ENCODE peak calls at places on chromosomes 11 and 22, in four cellular contexts. One of them, this sample, is unnamed.

GRCh38 chr11:70423523-70424505 is 25.5 kb downstream of the CTTN start:
- DNase-seq in naive thymus-derived CD8-positive, alpha-beta T cell: no peak
- DNase-seq in mucosa of descending colon: no peak
- DNase-seq in bronchial epithelial cell: no peak
- DNase-seq in this sample: no peak

GRCh38 chr11:129967996-129968395 is 34.6 kb downstream of the PRDM10 start:
- DNase-seq in naive thymus-derived CD8-positive, alpha-beta T cell: no peak
- DNase-seq in mucosa of descending colon: no peak
- DNase-seq in bronchial epithelial cell: no peak
- DNase-seq in this sample: no peak

GRCh38 chr22:49825944-49826602 is 1.6 kb downstream of the BRD1 start:
- DNase-seq in naive thymus-derived CD8-positive, alpha-beta T cell: peak; percentile 84
- DNase-seq in mucosa of descending colon: peak; percentile 50
- DNase-seq in bronchial epithelial cell: peak; percentile 46
- DNase-seq in this sample: no peak

GRCh38 chr11:79244175-79244804 is 196.5 kb downstream of the TENM4 start:
- DNase-seq in naive thymus-derived CD8-positive, alpha-beta T cell: no peak
- DNase-seq in mucosa of descending colon: no peak
- DNase-seq in bronchial epithelial cell: peak; percentile 97
- DNase-seq in this sample: no peak

GRCh38 chr11:115872418-115872817 is 368.2 kb upstream of the CADM1 start:
- DNase-seq in naive thymus-derived CD8-positive, alpha-beta T cell: no peak
- DNase-seq in mucosa of descending colon: no peak
- DNase-seq in bronchial epithelial cell: no peak
- DNase-seq in this sample: no peak

GRCh38 chr22:38937541-38937940 is 19.9 kb upstream of the APOBEC3A start:
- DNase-seq in naive thymus-derived CD8-positive, alpha-beta T cell: no peak
- DNase-seq in mucosa of descending colon: no peak
- DNase-seq in bronchial epithelial cell: no peak
- DNase-seq in this sample: peak; percentile 26

GRCh38 chr11:61972796-61973602 is 5.6 kb upstream of the FTH1 start:
- DNase-seq in naive thymus-derived CD8-positive, alpha-beta T cell: no peak
- DNase-seq in mucosa of descending colon: no peak
- DNase-seq in bronchial epithelial cell: peak; percentile 97
- DNase-seq in this sample: peak; percentile 67

GRCh38 chr22:38820021-38820420 is 23.8 kb downstream of the NPTXR start:
- DNase-seq in naive thymus-derived CD8-positive, alpha-beta T cell: no peak
- DNase-seq in mucosa of descending colon: no peak
- DNase-seq in bronchial epithelial cell: no peak
- DNase-seq in this sample: no peak

GRCh38 chr11:19988598-19988997 is 171.7 kb downstream of the DBX1 start:
- DNase-seq in naive thymus-derived CD8-positive, alpha-beta T cell: no peak
- DNase-seq in mucosa of descending colon: no peak
- DNase-seq in bronchial epithelial cell: peak; percentile 90
- DNase-seq in this sample: no peak

GRCh38 chr22:37626144-37626543 is 13.3 kb upstream of the SH3BP1 start:
- DNase-seq in naive thymus-derived CD8-positive, alpha-beta T cell: no peak
- DNase-seq in mucosa of descending colon: no peak
- DNase-seq in bronchial epithelial cell: no peak
- DNase-seq in this sample: peak; percentile 83

GRCh38 chr11:19821412-19821875 is 108.8 kb downstream of the NAV2 start:
- DNase-seq in naive thymus-derived CD8-positive, alpha-beta T cell: no peak
- DNase-seq in mucosa of descending colon: no peak
- DNase-seq in bronchial epithelial cell: no peak
- DNase-seq in this sample: peak; percentile 76

GRCh38 chr11:64244966-64245365 is 1.8 kb downstream of the PPP1R14B start:
- DNase-seq in naive thymus-derived CD8-positive, alpha-beta T cell: no peak
- DNase-seq in mucosa of descending colon: peak; percentile 20
- DNase-seq in bronchial epithelial cell: no peak
- DNase-seq in this sample: no peak

GRCh38 chr11:2564588-2565440 is 120.0 kb downstream of the KCNQ1 start:
- DNase-seq in naive thymus-derived CD8-positive, alpha-beta T cell: peak; percentile 55
- DNase-seq in mucosa of descending colon: no peak
- DNase-seq in bronchial epithelial cell: no peak
- DNase-seq in this sample: peak; percentile 11

GRCh38 chr11:124751741-124752470 is at the start of gene VSIG2:
- DNase-seq in naive thymus-derived CD8-positive, alpha-beta T cell: no peak
- DNase-seq in mucosa of descending colon: peak; percentile 73
- DNase-seq in bronchial epithelial cell: no peak
- DNase-seq in this sample: peak; percentile 46

GRCh38 chr11:102139081-102139498 is 28.8 kb downstream of the YAP1 start:
- DNase-seq in naive thymus-derived CD8-positive, alpha-beta T cell: no peak
- DNase-seq in mucosa of descending colon: no peak
- DNase-seq in bronchial epithelial cell: peak; percentile 89
- DNase-seq in this sample: no peak

GRCh38 chr11:131533164-131533563 is 162.7 kb downstream of the NTM start:
- DNase-seq in naive thymus-derived CD8-positive, alpha-beta T cell: no peak
- DNase-seq in mucosa of descending colon: no peak
- DNase-seq in bronchial epithelial cell: no peak
- DNase-seq in this sample: no peak

GRCh38 chr22:41274856-41275255 is 11.1 kb downstream of the RANGAP1 start:
- DNase-seq in naive thymus-derived CD8-positive, alpha-beta T cell: no peak
- DNase-seq in mucosa of descending colon: no peak
- DNase-seq in bronchial epithelial cell: no peak
- DNase-seq in this sample: no peak

GRCh38 chr11:72720806-72721205 is 31.4 kb downstream of the ARAP1 start:
- DNase-seq in naive thymus-derived CD8-positive, alpha-beta T cell: no peak
- DNase-seq in mucosa of descending colon: no peak
- DNase-seq in bronchial epithelial cell: no peak
- DNase-seq in this sample: no peak

GRCh38 chr11:34052608-34053160 is 1.2 kb downstream of the CAPRIN1 start:
- DNase-seq in naive thymus-derived CD8-positive, alpha-beta T cell: no peak
- DNase-seq in mucosa of descending colon: peak; percentile 44
- DNase-seq in bronchial epithelial cell: no peak
- DNase-seq in this sample: peak; percentile 42

GRCh38 chr22:49026476-49027121 is 801.1 kb downstream of the BRD1 start:
- DNase-seq in naive thymus-derived CD8-positive, alpha-beta T cell: peak; percentile 24
- DNase-seq in mucosa of descending colon: no peak
- DNase-seq in bronchial epithelial cell: no peak
- DNase-seq in this sample: peak; percentile 39

GRCh38 chr11:3156282-3156660 is 8.8 kb downstream of the OSBPL5 start:
- DNase-seq in naive thymus-derived CD8-positive, alpha-beta T cell: no peak
- DNase-seq in mucosa of descending colon: peak; percentile 36
- DNase-seq in bronchial epithelial cell: no peak
- DNase-seq in this sample: peak; percentile 27

GRCh38 chr11:20647976-20648565 is 21.3 kb upstream of the NELL1 start:
- DNase-seq in naive thymus-derived CD8-positive, alpha-beta T cell: no peak
- DNase-seq in mucosa of descending colon: peak; percentile 76
- DNase-seq in bronchial epithelial cell: peak; percentile 57
- DNase-seq in this sample: no peak

GRCh38 chr11:30879322-30880020 is 293.3 kb upstream of the MPPED2 start:
- DNase-seq in naive thymus-derived CD8-positive, alpha-beta T cell: no peak
- DNase-seq in mucosa of descending colon: peak; percentile 43
- DNase-seq in bronchial epithelial cell: peak; percentile 4
- DNase-seq in this sample: no peak

GRCh38 chr11:128714881-128715280 is 21.0 kb downstream of the FLI1 start:
- DNase-seq in naive thymus-derived CD8-positive, alpha-beta T cell: no peak
- DNase-seq in mucosa of descending colon: no peak
- DNase-seq in bronchial epithelial cell: peak; percentile 70
- DNase-seq in this sample: no peak

GRCh38 chr22:38870791-38871359 is 1.1 kb downstream of the CBX6 start:
- DNase-seq in naive thymus-derived CD8-positive, alpha-beta T cell: no peak
- DNase-seq in mucosa of descending colon: no peak
- DNase-seq in bronchial epithelial cell: no peak
- DNase-seq in this sample: peak; percentile 44

GRCh38 chr11:120651836-120652235 is 140.3 kb downstream of the GRIK4 start:
- DNase-seq in naive thymus-derived CD8-positive, alpha-beta T cell: peak; percentile 6
- DNase-seq in mucosa of descending colon: no peak
- DNase-seq in bronchial epithelial cell: no peak
- DNase-seq in this sample: no peak

This sample was measured in right lobe of liver.